ENCODE peak calls at places on chromosomes 16 and 17, in five cellular contexts. J is colonic mucosa; Q is T follicular helper cell; Y is choroid plexus epithelial cell; R is stimulated activated CD8-positive, alpha-beta memory T cell treated with anti-CD3 and anti-CD28 coated beads, Interleukin-15, amount 100 ng/mL, for 1 hour. F is an unnamed sample.

GRCh38 chr17:74842146-74842598 is 17.5 kb downstream of the GRIN2C start:
- DNase-seq in R (no peak), Q (no peak), J (no peak), Y (no peak), F (no peak)

GRCh38 chr16:85607331-85607765 is 5.8 kb upstream of the GSE1 start:
- DNase-seq in Y (no peak), R (no peak), Q (no peak), J (peak), F (no peak)

GRCh38 chr16:9225527-9226316 is 134.3 kb downstream of the HAPSTR1 start:
- DNase-seq in Q (no peak), Y (no peak), J (no peak), R (no peak), F (no peak)

GRCh38 chr17:7404737-7405412 is 978 bp upstream of the TMEM256 start:
- DNase-seq in Y (no peak), R (no peak), Q (peak), J (peak), F (no peak)

GRCh38 chr17:21282231-21282630 is 2.3 kb upstream of the MAP2K3 start:
- DNase-seq in Y (peak), Q (no peak), R (no peak), J (no peak), F (peak)

GRCh38 chr17:4658478-4659305 is 17.2 kb upstream of the ALOX15 start:
- DNase-seq in R (no peak), J (no peak), Y (peak), Q (no peak), F (no peak)

GRCh38 chr16:49484936-49485335 is 111.3 kb downstream of the C16orf78 start:
- DNase-seq in R (no peak), J (no peak), Y (no peak), Q (no peak), F (no peak)

GRCh38 chr16:53912155-53912554 is 208.2 kb downstream of the FTO start:
- DNase-seq in J (no peak), Q (peak), R (peak), Y (no peak), F (peak)

F was measured in H4.